ENCODE peak calls at places on chromosomes 3 and 15, in five cellular contexts. I is spleen, C is Peyer's patch, S is HepG2, L is uterus. J is an unnamed sample.
A peak's percentile ranks its signal among the peaks of the same experiment; 100 is the strongest.

GRCh38 chr3:125188955-125189354 is 23.6 kb downstream of the SLC12A8 start:
- DNase-seq in C (no peak), L (no peak), S (no peak), I (no peak), J (no peak)

GRCh38 chr3:9316881-9317341 is 45.9 kb upstream of the THUMPD3 start:
- DNase-seq in I (no peak), L (peak; percentile 58), S (no peak), C (no peak), J (peak; percentile 29)

GRCh38 chr3:132284756-132285619 is 32.2 kb upstream of the ACP3 start:
- DNase-seq in S (peak; percentile 3), C (peak; percentile 61), L (no peak), I (no peak), J (no peak)

GRCh38 chr3:25820372-25820771 is 30.5 kb downstream of the OXSM start:
- DNase-seq in C (no peak), I (no peak), S (no peak), L (no peak), J (no peak)

GRCh38 chr3:189908646-189909045 is 212.1 kb downstream of the P3H2 start:
- DNase-seq in S (no peak), I (no peak), C (no peak), L (no peak), J (no peak)

GRCh38 chr15:43769584-43770228 is 7.1 kb downstream of the ELL3 start:
- DNase-seq in I (no peak), C (peak; percentile 85), L (no peak), S (peak; percentile 50), J (no peak)

GRCh38 chr15:75578206-75578947 is 738 bp downstream of the PTPN9 start:
- DNase-seq in C (peak; percentile 59), L (no peak), S (no peak), I (peak; percentile 89), J (peak; percentile 68)

GRCh38 chr15:93012793-93013192 is 76.2 kb downstream of the RGMA start:
- DNase-seq in C (no peak), L (no peak), S (no peak), I (no peak), J (no peak)

GRCh38 chr3:27575509-27575908 is 91.3 kb upstream of the SLC4A7 start:
- DNase-seq in C (no peak), S (no peak), I (no peak), L (no peak), J (no peak)

GRCh38 chr3:195876297-195877031 is 31.9 kb downstream of the TNK2 start:
- DNase-seq in L (no peak), C (peak; percentile 85), S (no peak), I (no peak), J (no peak)

GRCh38 chr3:85330071-85330470 is 371.3 kb downstream of the CADM2 start:
- DNase-seq in L (no peak), I (no peak), C (no peak), S (no peak), J (no peak)

GRCh38 chr3:106333911-106334618 is 465.3 kb upstream of the CBLB start:
- DNase-seq in S (no peak), C (no peak), L (no peak), I (no peak), J (no peak)

GRCh38 chr15:72155021-72155621 is 36.9 kb downstream of the SENP8 start:
- DNase-seq in I (no peak), C (peak; percentile 81), L (peak; percentile 69), S (no peak), J (peak; percentile 84)

GRCh38 chr15:70762469-70763119 is 764 bp downstream of the UACA start:
- DNase-seq in S (no peak), L (peak; percentile 40), I (peak; percentile 87), C (peak; percentile 64), J (peak; percentile 36)

GRCh38 chr3:135766113-135766512 is 199.4 kb upstream of the PPP2R3A start:
- DNase-seq in S (no peak), C (no peak), L (no peak), I (no peak), J (no peak)

GRCh38 chr15:36798366-36798765 is 218.9 kb downstream of the CDIN1 start:
- DNase-seq in C (no peak), I (no peak), S (no peak), L (no peak), J (no peak)

GRCh38 chr3:159839561-159840379 is 148.9 kb upstream of the IL12A start:
- DNase-seq in S (no peak), L (no peak), C (no peak), I (no peak), J (peak; percentile 69)

GRCh38 chr15:43799209-43799944 is 643 bp downstream of the SERINC4 start:
- DNase-seq in I (no peak), C (no peak), S (no peak), L (no peak), J (no peak)

GRCh38 chr3:101823525-101823924 is 25.8 kb upstream of the NFKBIZ start:
- DNase-seq in I (no peak), S (no peak), L (no peak), C (no peak), J (no peak)

GRCh38 chr3:55968331-55968730 is 481.2 kb upstream of the WNT5A start:
- DNase-seq in I (no peak), C (no peak), S (no peak), L (no peak), J (no peak)

GRCh38 chr3:63931290-63931689 is 19.1 kb upstream of the SCAANT1 start:
- DNase-seq in I (no peak), C (no peak), L (no peak), S (no peak), J (no peak)

GRCh38 chr15:68821190-68821897 is 649 bp upstream of the ANP32A start:
- DNase-seq in S (no peak), I (no peak), C (peak; percentile 51), L (no peak), J (no peak)

GRCh38 chr15:98955331-98955730 is 52.3 kb downstream of the PGPEP1L start:
- DNase-seq in I (peak; percentile 57), L (peak; percentile 54), C (no peak), S (no peak), J (peak; percentile 52)

GRCh38 chr15:47184003-47184404 is 533.3 kb upstream of the SEMA6D start:
- DNase-seq in I (peak; percentile 63), S (no peak), L (no peak), C (no peak), J (peak; percentile 30)

GRCh38 chr3:177230641-177231040 is 33.4 kb upstream of the TBL1XR1 start:
- DNase-seq in S (no peak), I (no peak), L (no peak), C (no peak), J (no peak)

GRCh38 chr3:100634493-100635272 is 25.3 kb downstream of the ADGRG7 start:
- DNase-seq in C (peak; percentile 69), I (no peak), S (peak; percentile 38), L (no peak), J (no peak)

GRCh38 chr15:37289109-37289765 is 188.9 kb upstream of the MEIS2 start:
- DNase-seq in I (no peak), C (no peak), S (peak; percentile 1), L (no peak), J (no peak)

GRCh38 chr3:22372292-22372949 is 621.4 kb upstream of the ZNF385D start:
- DNase-seq in C (peak; percentile 43), L (no peak), S (no peak), I (peak; percentile 62), J (no peak)
- H3K4me3 ChIP-seq in C (no peak overlapping the region), L (no peak overlapping the region), S (no peak overlapping the region), I (no peak overlapping the region), J (peak overlapping the region; percentile 38)

GRCh38 chr15:22232675-22233074 is 152.3 kb downstream of the OR4M2 start:
- DNase-seq in L (no peak), I (no peak), C (no peak), S (no peak), J (no peak)
- H3K9me3 ChIP-seq in L (no peaks in the 10 kb centered on the region), I (peaks cover 13% of the 10 kb centered on the region), C (no peaks in the 10 kb centered on the region), S (no peaks in the 10 kb centered on the region), J (no peaks in the 10 kb centered on the region)

GRCh38 chr15:81166949-81167816 is 29.5 kb upstream of the IL16 start:
- DNase-seq in S (no peak), I (no peak), C (no peak), L (no peak), J (no peak)
- TF ChIP-seq POLR2A in S (no peak), I (no peak), C (no peak), L (no peak), J (no peak)

GRCh38 chr3:45064512-45065372 is 38.6 kb downstream of the CLEC3B start:
- DNase-seq in L (no peak), C (no peak), S (no peak), I (no peak), J (no peak)

GRCh38 chr3:45065373-45065720 is 39.2 kb downstream of the CLEC3B start:
- DNase-seq in S (no peak), I (no peak), C (no peak), L (no peak), J (no peak)

GRCh38 chr3:45067941-45068340 is 41.8 kb downstream of the CLEC3B start:
- DNase-seq in C (no peak), S (no peak), L (no peak), I (no peak), J (no peak)

GRCh38 chr3:45066109-45066801 is 40.2 kb downstream of the CLEC3B start:
- DNase-seq in L (no peak), C (no peak), S (no peak), I (no peak), J (no peak)

DNA sequence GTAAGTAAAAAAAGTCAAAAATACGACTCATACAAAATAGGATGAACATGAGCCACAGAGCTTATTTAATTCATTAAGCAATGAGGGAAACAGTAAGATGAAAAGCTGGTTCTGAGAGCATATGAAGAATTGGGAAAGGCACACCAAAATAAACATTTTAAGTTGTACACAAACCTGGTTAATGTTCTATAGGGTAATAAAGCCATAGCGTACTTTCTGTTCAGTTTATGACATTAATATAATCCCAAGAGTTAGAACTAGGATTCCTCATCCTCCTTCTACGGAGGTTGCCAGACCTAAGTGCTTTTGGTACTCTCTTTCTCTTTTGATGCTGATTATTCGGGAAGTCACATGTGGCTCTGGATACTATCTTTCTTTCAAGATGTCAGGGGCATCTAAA is 41.4 kb downstream of the CLEC3B start:
- DNase-seq in S (no peak), I (no peak), L (no peak), C (no peak), J (no peak)
- H3K4me3 ChIP-seq in S (no peak overlapping the region), I (no peak overlapping the region), L (no peak overlapping the region), C (no peak overlapping the region), J (no peak overlapping the region)